ENCODE peak calls at places on chromosomes 2 and 18, in ten cellular contexts. K is cardiac fibroblast, W is neural crest cell, R is HFF-Myc, H is mammary epithelial cell, T is body of pancreas, M is tibial nerve, O is WTC11, V is fibroblast of pulmonary artery, S is IMR-90. Q is an unnamed sample.

GRCh38 chr2:168565112-168565511 is 109.0 kb downstream of the CERS6 start:
- DNase-seq in T (no peak), H (peak; percentile 92), W (no peak), O (no peak), K (peak; percentile 73), R (no peak), S (peak; percentile 62), M (no peak), V (peak; percentile 65), Q (no peak)

GRCh38 chr18:76592096-76592495 is 97.1 kb upstream of the ZNF516 start:
- DNase-seq in V (no peak), R (no peak), T (no peak), K (no peak), H (no peak), S (no peak), W (no peak), O (no peak), M (no peak), Q (no peak)

GRCh38 chr2:43041167-43041566 is 185.2 kb downstream of the ZFP36L2 start:
- DNase-seq in O (no peak), K (no peak), S (no peak), T (no peak), R (no peak), V (no peak), M (no peak), W (no peak), H (no peak), Q (no peak)

GRCh38 chr2:198004173-198004572 is 199.8 kb downstream of the PLCL1 start:
- DNase-seq in W (no peak), H (no peak), T (no peak), R (no peak), O (no peak), K (peak; percentile 34), V (peak; percentile 18), S (no peak), M (no peak), Q (no peak)

GRCh38 chr2:222582931-222583330 is 73.0 kb downstream of the FARSB start:
- DNase-seq in V (peak; percentile 17), H (no peak), M (no peak), O (no peak), S (no peak), T (no peak), W (no peak), K (no peak), R (no peak), Q (no peak)

GRCh38 chr2:75303227-75303626 is 103.9 kb upstream of the TACR1 start:
- DNase-seq in O (no peak), V (no peak), R (no peak), M (no peak), K (no peak), S (no peak), T (no peak), H (no peak), W (no peak), Q (no peak)

GRCh38 chr2:26970244-26970927 is at the start of gene MAPRE3:
- DNase-seq in O (peak; percentile 97), M (peak; percentile 68), T (peak; percentile 81), R (no peak), K (peak; percentile 73), W (peak; percentile 86), H (peak; percentile 81), V (peak; percentile 68), S (peak; percentile 57), Q (peak; percentile 84)

GRCh38 chr2:236717719-236718118 is 148.1 kb downstream of the ACKR3 start:
- DNase-seq in M (no peak), T (no peak), O (no peak), V (no peak), H (no peak), R (no peak), S (no peak), W (no peak), K (no peak), Q (no peak)

GRCh38 chr2:142840438-142840837 is 37.0 kb upstream of the KYNU start:
- DNase-seq in R (no peak), M (no peak), S (no peak), V (no peak), T (no peak), K (no peak), H (no peak), W (no peak), O (no peak), Q (no peak)

GRCh38 chr2:96929245-96929925 is 57.0 kb downstream of the FAM178B start:
- DNase-seq in K (no peak), T (no peak), V (no peak), M (no peak), H (no peak), W (no peak), S (no peak), O (no peak), R (no peak), Q (no peak)

GRCh38 chr2:22879009-22879863 is 505.7 kb upstream of the KLHL29 start:
- DNase-seq in M (no peak), S (no peak), T (no peak), K (no peak), W (no peak), V (no peak), O (no peak), H (no peak), R (no peak), Q (no peak)

GRCh38 chr2:168978461-168978861 is 52.7 kb downstream of the ABCB11 start:
- DNase-seq in T (no peak), R (no peak), V (no peak), M (no peak), W (no peak), K (no peak), H (no peak), O (no peak), S (no peak), Q (no peak)

DNA sequence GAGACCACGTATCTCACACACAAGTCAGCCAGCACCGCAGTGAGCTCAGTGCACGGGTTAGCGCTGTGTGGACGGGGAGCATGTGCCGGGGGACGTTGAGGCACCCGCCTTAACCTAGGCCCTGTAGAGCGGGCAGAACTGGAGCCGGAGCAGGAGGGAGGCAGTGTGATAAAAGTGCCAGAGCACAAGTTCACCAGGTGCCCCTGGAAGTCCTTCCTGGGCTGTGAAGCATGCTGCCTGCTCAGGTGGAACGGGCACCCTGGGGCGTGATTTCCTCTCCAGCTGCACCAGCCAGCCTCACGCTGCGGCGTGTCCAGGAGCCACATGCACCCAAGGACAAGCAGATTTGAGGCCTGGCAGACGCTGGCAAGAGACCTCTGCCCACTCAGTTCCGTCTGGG is 50.3 kb downstream of the ITGB1BP1 start:
- DNase-seq in O (no peak), S (no peak), W (no peak), K (no peak), V (no peak), H (no peak), R (no peak), M (no peak), T (no peak), Q (no peak)
- TF ChIP-seq CTCF in O (no peak), S (no peak), W (no peak), K (no peak), V (no peak), H (no peak), R (no peak), M (no peak), T (no peak), Q (no peak)

GRCh38 chr2:72953528-72953927 is 36.2 kb downstream of the EMX1 start:
- DNase-seq in S (no peak), R (no peak), V (no peak), W (no peak), K (no peak), O (no peak), H (no peak), M (no peak), T (no peak), Q (no peak)

GRCh38 chr2:72952961-72953360 is 35.6 kb downstream of the EMX1 start:
- DNase-seq in T (no peak), K (no peak), M (no peak), O (no peak), R (no peak), S (no peak), W (no peak), H (no peak), V (no peak), Q (no peak)

GRCh38 chr2:72950558-72951255 is 33.4 kb downstream of the EMX1 start:
- DNase-seq in S (no peak), T (no peak), K (no peak), M (no peak), V (no peak), H (no peak), W (no peak), O (no peak), R (no peak), Q (no peak)

GRCh38 chr2:72951303-72952095 is 34.2 kb downstream of the EMX1 start:
- DNase-seq in K (no peak), V (no peak), W (no peak), O (peak; percentile 63), H (no peak), R (no peak), M (no peak), S (no peak), T (no peak), Q (no peak)

GRCh38 chr2:72952110-72952823 is 34.9 kb downstream of the EMX1 start:
- DNase-seq in V (no peak), W (no peak), M (no peak), H (no peak), S (no peak), K (no peak), R (no peak), T (no peak), O (no peak), Q (no peak)
- TF ChIP-seq CTCF in V (no peak), W (no peak), M (no peak), H (peak; percentile 9), S (peak; percentile 11), K (no peak), R (peak; percentile 7), T (no peak), O (no peak), Q (no peak)

GRCh38 chr18:46484971-46485370 is 172.0 kb downstream of the LOXHD1 start:
- DNase-seq in S (no peak), T (no peak), R (no peak), V (no peak), O (no peak), H (no peak), K (no peak), M (no peak), W (no peak), Q (no peak)
- TF ChIP-seq CTCF in S (no peak), T (no peak), R (no peak), V (no peak), O (no peak), H (no peak), K (no peak), M (no peak), W (no peak), Q (no peak)

GRCh38 chr2:41170589-41170988 is 718.7 kb upstream of the SLC8A1 start:
- DNase-seq in M (no peak), T (no peak), O (no peak), W (no peak), H (no peak), R (no peak), V (peak; percentile 7), S (no peak), K (no peak), Q (no peak)

GRCh38 chr2:41167014-41167413 is 715.1 kb upstream of the SLC8A1 start:
- DNase-seq in M (no peak), O (no peak), W (no peak), T (no peak), K (no peak), H (no peak), V (no peak), R (no peak), S (no peak), Q (no peak)

DNA sequence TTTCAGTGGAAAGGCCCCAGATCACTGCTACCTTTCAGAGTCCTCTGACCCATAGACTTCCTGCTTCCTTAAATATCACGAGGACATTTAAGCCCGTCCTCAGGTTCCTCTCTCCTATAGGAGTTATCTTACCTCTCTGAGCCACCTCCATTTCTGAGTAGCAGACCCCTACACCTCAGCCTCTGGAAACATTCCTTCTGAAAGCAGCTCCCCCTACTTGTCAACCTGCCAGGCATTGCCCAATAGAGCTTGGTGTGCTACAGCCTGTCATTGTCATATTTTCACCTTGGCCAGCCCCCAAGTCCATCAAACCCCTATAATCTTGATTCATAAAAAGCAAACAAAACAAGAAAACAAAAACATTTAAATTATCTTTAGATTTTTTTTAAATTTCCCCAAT is 717.9 kb upstream of the SLC8A1 start:
- DNase-seq in R (no peak), M (no peak), W (no peak), V (no peak), T (peak; percentile 11), H (no peak), O (no peak), K (no peak), S (no peak), Q (no peak)
- TF ChIP-seq CTCF in R (no peak), M (no peak), W (no peak), V (no peak), T (no peak), H (no peak), O (no peak), K (no peak), S (no peak), Q (no peak)